ENCODE peak calls at places on chromosomes 7 and 10, in four cellular contexts. N, L, R and Z are unnamed samples.
A peak's percentile ranks its signal among the peaks of the same experiment; 100 is the strongest.

GRCh38 chr7:67937717-67938191 is 941.1 kb downstream of the TYW1 start:
- DNase-seq in N (peak; percentile 80), R (no peak), L (no peak), Z (no peak)

GRCh38 chr10:94206176-94206575 is 156.6 kb downstream of the NOC3L start:
- DNase-seq in N (no peak), L (no peak), R (no peak), Z (no peak)

GRCh38 chr7:132501956-132502355 is 74.3 kb downstream of the PLXNA4 start:
- DNase-seq in L (no peak), R (no peak), N (no peak), Z (no peak)

GRCh38 chr10:56633876-56634452 is 272.9 kb upstream of the ZWINT start:
- DNase-seq in L (no peak), N (no peak), R (no peak), Z (no peak)

GRCh38 chr7:27181176-27181520 is 3.9 kb downstream of the HOXA11 start:
- DNase-seq in L (no peak), R (no peak), N (no peak), Z (no peak)

GRCh38 chr7:35734001-35734483 is 39.1 kb upstream of the HERPUD2 start:
- DNase-seq in N (no peak), R (no peak), L (peak; percentile 15), Z (no peak)

GRCh38 chr10:122461729-122462532 is 578 bp downstream of the HTRA1 start:
- DNase-seq in N (peak; percentile 47), L (no peak), R (peak; percentile 78), Z (no peak)

GRCh38 chr10:11017575-11018425 is at the start of gene CELF2:
- DNase-seq in N (no peak), L (no peak), R (peak; percentile 87), Z (peak; percentile 12)

GRCh38 chr7:3425087-3425486 is 124.0 kb downstream of the SDK1 start:
- DNase-seq in N (no peak), L (no peak), R (no peak), Z (no peak)

GRCh38 chr10:12597176-12597575 is 247.8 kb downstream of the CAMK1D start:
- DNase-seq in N (no peak), L (no peak), R (no peak), Z (no peak)

GRCh38 chr10:35874326-35875070 is 232.4 kb upstream of the FZD8 start:
- DNase-seq in R (no peak), L (no peak), N (no peak), Z (no peak)

GRCh38 chr10:93893646-93894515 is at the start of gene SLC35G1:
- DNase-seq in N (peak; percentile 82), R (peak; percentile 76), L (peak; percentile 25), Z (peak; percentile 87)

GRCh38 chr7:100580466-100581283 is 5.3 kb downstream of the LRCH4 start:
- DNase-seq in N (no peak), L (no peak), R (no peak), Z (no peak)

GRCh38 chr10:24947304-24948097 is 4.9 kb downstream of the PRTFDC1 start:
- DNase-seq in N (no peak), R (no peak), L (no peak), Z (no peak)

GRCh38 chr10:73797324-73798025 is 12.1 kb downstream of the ZSWIM8 start:
- DNase-seq in N (no peak), L (no peak), R (no peak), Z (no peak)

GRCh38 chr7:138538518-138538917 is 78.5 kb downstream of the TRIM24 start:
- DNase-seq in L (no peak), N (no peak), R (no peak), Z (no peak)

GRCh38 chr7:128879939-128880746 is 17.5 kb downstream of the ATP6V1F start:
- DNase-seq in R (peak; percentile 89), N (peak; percentile 68), L (peak; percentile 41), Z (peak; percentile 92)

GRCh38 chr10:6671976-6672375 is 91.9 kb upstream of the PRKCQ start:
- DNase-seq in N (no peak), L (no peak), R (no peak), Z (no peak)

GRCh38 chr7:31488562-31489203 is 25.2 kb upstream of the ITPRID1 start:
- DNase-seq in N (peak; percentile 65), L (peak; percentile 31), R (peak; percentile 90), Z (peak; percentile 88)

GRCh38 chr7:24576171-24577052 is 3.2 kb downstream of the PALS2 start:
- DNase-seq in L (peak; percentile 56), N (peak; percentile 72), R (no peak), Z (peak; percentile 28)

GRCh38 chr10:129288940-129289468 is 178.0 kb upstream of the MGMT start:
- DNase-seq in L (no peak), N (no peak), R (no peak), Z (no peak)

GRCh38 chr10:71025535-71025934 is 137.2 kb upstream of the PCBD1 start:
- DNase-seq in R (no peak), L (no peak), N (no peak), Z (peak; percentile 29)

GRCh38 chr10:71031601-71032000 is 143.2 kb upstream of the PCBD1 start:
- DNase-seq in R (no peak), N (no peak), L (no peak), Z (no peak)

GRCh38 chr10:71032887-71033286 is 144.5 kb upstream of the PCBD1 start:
- DNase-seq in R (no peak), L (no peak), N (no peak), Z (no peak)

GRCh38 chr10:71028066-71028465 is 139.7 kb upstream of the PCBD1 start:
- DNase-seq in R (no peak), L (no peak), N (no peak), Z (no peak)

GRCh38 chr10:71029411-71029881 is 141.1 kb upstream of the PCBD1 start:
- DNase-seq in R (no peak), N (no peak), L (no peak), Z (no peak)
- TF ChIP-seq RNF2 in R (no peak), N (no peak), L (no peak), Z (no peak)

GRCh38 chr7:158176561-158177173 is 411.0 kb downstream of the PTPRN2 start:
- DNase-seq in R (no peak), N (no peak), L (no peak), Z (no peak)

GRCh38 chr7:158175779-158176178 is 411.8 kb downstream of the PTPRN2 start:
- DNase-seq in L (no peak), N (no peak), R (no peak), Z (no peak)

DNA sequence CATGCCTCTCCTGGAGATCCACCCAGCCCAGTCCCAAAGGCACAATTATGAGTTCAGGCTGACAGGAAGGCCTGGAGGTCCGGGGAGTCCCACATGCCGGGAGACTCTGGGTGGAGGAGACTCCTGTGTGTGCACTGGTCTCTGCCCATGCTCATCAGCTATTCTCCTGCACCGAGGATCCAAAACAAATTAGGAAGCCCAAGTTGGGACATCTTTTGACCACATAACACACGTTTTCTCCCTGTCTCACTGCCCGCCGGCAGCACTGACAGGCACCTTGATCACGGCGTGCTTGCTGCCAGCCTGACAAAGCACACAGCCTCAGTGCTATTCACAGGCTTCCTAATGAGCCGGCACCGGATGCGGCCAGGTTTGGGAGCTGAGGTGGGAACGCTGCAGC is 412.7 kb downstream of the PTPRN2 start:
- DNase-seq in R (no peak), L (no peak), N (no peak), Z (no peak)
- TF ChIP-seq RNF2 in R (no peak), L (no peak), N (no peak), Z (no peak)

GRCh38 chr7:149856583-149856982 is 17.2 kb upstream of the ATP6V0E2 start:
- DNase-seq in L (no peak), R (no peak), N (no peak), Z (no peak)

GRCh38 chr7:149851449-149851848 is 13.3 kb downstream of the ZNF862 start:
- DNase-seq in N (no peak), R (no peak), L (no peak), Z (no peak)

GRCh38 chr7:149853157-149853556 is 15.0 kb downstream of the ZNF862 start:
- DNase-seq in L (no peak), R (no peak), N (no peak), Z (no peak)

GRCh38 chr7:149855368-149856305 is 17.5 kb downstream of the ZNF862 start:
- DNase-seq in R (no peak), N (no peak), L (peak; percentile 30), Z (peak; percentile 81)

GRCh38 chr7:149854611-149855367 is 16.6 kb downstream of the ZNF862 start:
- DNase-seq in N (no peak), R (peak; percentile 62), L (peak; percentile 53), Z (peak; percentile 53)
- TF ChIP-seq RNF2 in N (no peak), R (no peak), L (no peak), Z (no peak)

GRCh38 chr10:29100505-29100904 is 188.4 kb upstream of the LYZL1 start:
- DNase-seq in R (no peak), L (no peak), N (no peak), Z (no peak)

GRCh38 chr10:29104661-29105369 is 184.1 kb upstream of the LYZL1 start:
- DNase-seq in N (peak; percentile 91), L (peak; percentile 38), R (no peak), Z (no peak)

GRCh38 chr10:29102636-29103035 is 186.2 kb upstream of the LYZL1 start:
- DNase-seq in N (no peak), L (no peak), R (no peak), Z (no peak)

GRCh38 chr10:29099415-29099814 is 189.5 kb upstream of the LYZL1 start:
- DNase-seq in N (no peak), L (no peak), R (no peak), Z (no peak)

GRCh38 chr10:29102233-29102632 is 186.6 kb upstream of the LYZL1 start:
- DNase-seq in N (no peak), R (no peak), L (no peak), Z (no peak)
- TF ChIP-seq RNF2 in N (no peak), R (no peak), L (no peak), Z (no peak)

DNA sequence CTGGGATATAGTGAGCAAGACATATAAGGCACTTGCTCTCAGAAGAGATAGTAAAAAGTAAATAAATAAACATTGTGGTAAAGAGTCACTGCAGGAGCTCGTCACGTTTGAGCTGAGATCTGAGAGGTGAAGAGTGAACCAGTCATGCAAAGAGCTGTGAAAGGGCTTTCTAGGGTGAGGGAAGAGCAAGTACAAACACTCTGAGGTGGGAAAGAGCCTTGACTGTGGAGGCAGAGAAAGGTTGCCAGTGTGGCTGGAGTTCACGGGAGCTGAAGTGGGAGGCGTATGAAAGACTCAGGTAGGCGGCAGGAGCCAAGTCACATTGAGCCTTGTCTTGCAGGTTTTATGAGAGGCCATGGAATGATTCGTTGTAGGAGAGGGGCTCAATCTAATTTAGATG is 141.0 kb downstream of the C1GALT1 start:
- DNase-seq in R (no peak), L (no peak), N (no peak), Z (no peak)
- TF ChIP-seq RNF2 in R (no peak), L (no peak), N (no peak), Z (no peak)

DNA sequence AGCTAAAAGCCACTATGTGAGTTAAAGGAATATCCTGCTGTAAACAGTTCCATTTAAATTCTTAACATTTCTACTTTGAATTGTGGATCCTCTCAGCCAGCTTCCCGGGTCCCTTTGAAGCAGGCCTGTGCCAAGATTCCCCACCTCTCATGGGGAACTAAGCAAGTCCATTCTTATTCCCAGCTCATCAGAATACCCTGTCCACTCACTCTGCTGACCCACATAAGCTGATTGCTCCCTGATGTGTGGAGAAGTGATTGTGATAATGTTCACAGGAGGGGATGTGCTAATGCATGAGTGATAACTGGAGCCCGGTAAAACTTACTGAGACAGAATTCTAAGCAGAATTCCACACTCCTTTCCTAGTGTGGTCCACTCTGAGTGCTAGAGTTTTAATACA is 709.7 kb downstream of the CNTNAP2 start:
- DNase-seq in L (no peak), N (no peak), R (no peak), Z (no peak)
- TF ChIP-seq RNF2 in L (no peak), N (no peak), R (no peak), Z (no peak)